ENCODE peak calls at places on chromosomes 16 and 17, in seven cellular contexts. One of them, this sample, is unnamed.

GRCh38 chr17:80877095-80877828 is 114.4 kb upstream of the CHMP6 start:
- DNase-seq in amniotic stem cell: no peak
- DNase-seq in stimulated activated CD8-positive, alpha-beta memory T cell treated with anti-CD3 and anti-CD28 coated beads, Interleukin-4, amount 100 ng/mL, for 1 hour: no peak
- DNase-seq in AG20443: no peak
- DNase-seq in NCI-H1436: no peak
- DNase-seq in HTR-8/SVneo: no peak
- DNase-seq in GM13976: peak
- DNase-seq in this sample: no peak

GRCh38 chr17:57391076-57391825 is 134.9 kb downstream of the MSI2 start:
- DNase-seq in HTR-8/SVneo: no peak
- DNase-seq in AG20443: no peak
- DNase-seq in NCI-H1436: no peak
- DNase-seq in stimulated activated CD8-positive, alpha-beta memory T cell treated with anti-CD3 and anti-CD28 coated beads, Interleukin-4, amount 100 ng/mL, for 1 hour: no peak
- DNase-seq in GM13976: no peak
- DNase-seq in amniotic stem cell: no peak
- DNase-seq in this sample: no peak

GRCh38 chr16:52545157-52545543 is 1.8 kb downstream of the TOX3 start:
- DNase-seq in GM13976: no peak
- DNase-seq in stimulated activated CD8-positive, alpha-beta memory T cell treated with anti-CD3 and anti-CD28 coated beads, Interleukin-4, amount 100 ng/mL, for 1 hour: no peak
- DNase-seq in HTR-8/SVneo: no peak
- DNase-seq in NCI-H1436: no peak
- DNase-seq in AG20443: no peak
- DNase-seq in amniotic stem cell: no peak
- DNase-seq in this sample: no peak

GRCh38 chr16:20740007-20740883 is 1.4 kb downstream of the THUMPD1 start:
- DNase-seq in GM13976: no peak
- DNase-seq in stimulated activated CD8-positive, alpha-beta memory T cell treated with anti-CD3 and anti-CD28 coated beads, Interleukin-4, amount 100 ng/mL, for 1 hour: no peak
- DNase-seq in amniotic stem cell: no peak
- DNase-seq in HTR-8/SVneo: no peak
- DNase-seq in AG20443: peak
- DNase-seq in NCI-H1436: no peak
- DNase-seq in this sample: no peak

GRCh38 chr16:71380831-71381230 is 22.3 kb downstream of the CALB2 start:
- DNase-seq in stimulated activated CD8-positive, alpha-beta memory T cell treated with anti-CD3 and anti-CD28 coated beads, Interleukin-4, amount 100 ng/mL, for 1 hour: no peak
- DNase-seq in GM13976: no peak
- DNase-seq in AG20443: no peak
- DNase-seq in NCI-H1436: no peak
- DNase-seq in amniotic stem cell: no peak
- DNase-seq in HTR-8/SVneo: no peak
- DNase-seq in this sample: no peak

GRCh38 chr16:70348991-70349390 is 2.3 kb downstream of the DDX19A start:
- DNase-seq in AG20443: no peak
- DNase-seq in GM13976: no peak
- DNase-seq in stimulated activated CD8-positive, alpha-beta memory T cell treated with anti-CD3 and anti-CD28 coated beads, Interleukin-4, amount 100 ng/mL, for 1 hour: no peak
- DNase-seq in NCI-H1436: no peak
- DNase-seq in HTR-8/SVneo: no peak
- DNase-seq in amniotic stem cell: no peak
- DNase-seq in this sample: no peak

GRCh38 chr17:40791808-40792436 is 7.8 kb downstream of the KRT28 start:
- DNase-seq in HTR-8/SVneo: peak
- DNase-seq in amniotic stem cell: peak
- DNase-seq in NCI-H1436: no peak
- DNase-seq in AG20443: peak
- DNase-seq in stimulated activated CD8-positive, alpha-beta memory T cell treated with anti-CD3 and anti-CD28 coated beads, Interleukin-4, amount 100 ng/mL, for 1 hour: no peak
- DNase-seq in GM13976: no peak
- DNase-seq in this sample: no peak

GRCh38 chr17:30220414-30220813 is 15.1 kb downstream of the SLC6A4 start:
- DNase-seq in HTR-8/SVneo: no peak
- DNase-seq in GM13976: no peak
- DNase-seq in AG20443: no peak
- DNase-seq in stimulated activated CD8-positive, alpha-beta memory T cell treated with anti-CD3 and anti-CD28 coated beads, Interleukin-4, amount 100 ng/mL, for 1 hour: no peak
- DNase-seq in NCI-H1436: no peak
- DNase-seq in amniotic stem cell: no peak
- DNase-seq in this sample: no peak

GRCh38 chr17:4110152-4110551 is 32.7 kb downstream of the ZZEF1 start:
- DNase-seq in stimulated activated CD8-positive, alpha-beta memory T cell treated with anti-CD3 and anti-CD28 coated beads, Interleukin-4, amount 100 ng/mL, for 1 hour: no peak
- DNase-seq in GM13976: no peak
- DNase-seq in AG20443: peak
- DNase-seq in NCI-H1436: no peak
- DNase-seq in amniotic stem cell: no peak
- DNase-seq in HTR-8/SVneo: no peak
- DNase-seq in this sample: no peak

GRCh38 chr17:41402161-41402560 is 4.8 kb upstream of the KRT31 start:
- DNase-seq in stimulated activated CD8-positive, alpha-beta memory T cell treated with anti-CD3 and anti-CD28 coated beads, Interleukin-4, amount 100 ng/mL, for 1 hour: no peak
- DNase-seq in NCI-H1436: no peak
- DNase-seq in GM13976: no peak
- DNase-seq in AG20443: no peak
- DNase-seq in amniotic stem cell: no peak
- DNase-seq in HTR-8/SVneo: no peak
- DNase-seq in this sample: no peak

This sample was measured in SK-N-MC.